ENCODE peak calls at places on chromosomes 6 and 20, in six cellular contexts. X is nephron progenitor cell, A is left lung, C is endothelial cell, Z is left ventricle myocardium inferior, P is epithelial cell of esophagus. M is an unnamed sample.

GRCh38 chr6:70841115-70841514 is 115.7 kb downstream of the B3GAT2 start:
- DNase-seq in X (no peak), A (no peak), C (no peak), Z (no peak), P (no peak), M (no peak)

GRCh38 chr20:19621072-19621471 is 137.0 kb upstream of the RIN2 start:
- DNase-seq in X (no peak), A (no peak), C (no peak), Z (no peak), P (peak), M (no peak)

GRCh38 chr6:51015394-51015793 is 196.7 kb downstream of the TFAP2B start:
- DNase-seq in X (no peak), A (no peak), C (no peak), Z (no peak), P (no peak), M (no peak)

GRCh38 chr6:141956046-141956761 is 176.5 kb upstream of the GJE1 start:
- DNase-seq in X (no peak), A (no peak), C (no peak), Z (no peak), P (peak), M (no peak)

GRCh38 chr6:37019065-37019450 is 13.6 kb downstream of the FGD2 start:
- DNase-seq in X (no peak), A (no peak), C (no peak), Z (no peak), P (peak), M (no peak)

GRCh38 chr6:139370047-139370706 is 4.3 kb downstream of the CITED2 start:
- DNase-seq in X (peak), A (no peak), C (no peak), Z (no peak), P (no peak), M (no peak)

GRCh38 chr20:51578145-51578459 is 35.6 kb upstream of the NFATC2 start:
- DNase-seq in X (no peak), A (no peak), C (no peak), Z (no peak), P (no peak), M (no peak)

GRCh38 chr6:97025088-97025487 is 100.6 kb downstream of the KLHL32 start:
- DNase-seq in X (no peak), A (no peak), C (no peak), Z (no peak), P (no peak), M (no peak)

GRCh38 chr6:149410557-149410956 is 10.5 kb downstream of the SUMO4 start:
- DNase-seq in X (no peak), A (no peak), C (no peak), Z (no peak), P (no peak), M (no peak)

GRCh38 chr20:50219520-50220086 is 29.0 kb downstream of the CEBPB start:
- DNase-seq in X (no peak), A (no peak), C (no peak), Z (no peak), P (no peak), M (no peak)

GRCh38 chr20:58470336-58470978 is 44.7 kb downstream of the APCDD1L start:
- DNase-seq in X (no peak), A (no peak), C (no peak), Z (no peak), P (no peak), M (no peak)

GRCh38 chr20:50980851-50981713 is 22.5 kb downstream of the MOCS3 start:
- DNase-seq in X (peak), A (peak), C (peak), Z (no peak), P (peak), M (peak)

GRCh38 chr6:51842487-51843469 is 244.6 kb downstream of the PKHD1 start:
- DNase-seq in X (peak), A (no peak), C (no peak), Z (no peak), P (no peak), M (no peak)

GRCh38 chr6:131519670-131520436 is 53.2 kb upstream of the ARG1 start:
- DNase-seq in X (peak), A (no peak), C (peak), Z (no peak), P (peak), M (no peak)

GRCh38 chr6:169250660-169251059 is 3.0 kb downstream of the THBS2 start:
- DNase-seq in X (no peak), A (no peak), C (no peak), Z (no peak), P (peak), M (no peak)

GRCh38 chr6:34839696-34840352 is 47.9 kb downstream of the BLTP3A start:
- DNase-seq in X (no peak), A (no peak), C (no peak), Z (no peak), P (no peak), M (no peak)

GRCh38 chr6:94510877-94511276 is 1066.5 kb upstream of the MANEA start:
- DNase-seq in X (no peak), A (no peak), C (no peak), Z (no peak), P (no peak), M (no peak)

GRCh38 chr6:20919677-20920385 is 385.6 kb downstream of the CDKAL1 start:
- DNase-seq in X (no peak), A (no peak), C (no peak), Z (no peak), P (peak), M (no peak)

GRCh38 chr6:170037541-170038250 is 253.2 kb downstream of the DLL1 start:
- DNase-seq in X (no peak), A (peak), C (no peak), Z (no peak), P (no peak), M (no peak)

GRCh38 chr20:51354191-51354768 is 188.2 kb downstream of the NFATC2 start:
- DNase-seq in X (no peak), A (no peak), C (no peak), Z (no peak), P (no peak), M (no peak)

GRCh38 chr6:22636450-22636849 is 67.1 kb downstream of the HDGFL1 start:
- DNase-seq in X (no peak), A (no peak), C (no peak), Z (no peak), P (no peak), M (no peak)

GRCh38 chr20:2822073-2822472 is 5.9 kb downstream of the TMEM239 start:
- DNase-seq in X (no peak), A (no peak), C (no peak), Z (no peak), P (no peak), M (no peak)

GRCh38 chr6:138588805-138589434 is 89.6 kb upstream of the NHSL1 start:
- DNase-seq in X (peak), A (no peak), C (peak), Z (peak), P (peak), M (no peak)

GRCh38 chr20:40144581-40144980 is 544.5 kb downstream of the MAFB start:
- DNase-seq in X (no peak), A (no peak), C (no peak), Z (no peak), P (no peak), M (no peak)

GRCh38 chr6:122372647-122373046 is 26.8 kb upstream of the HSF2 start:
- DNase-seq in X (no peak), A (no peak), C (no peak), Z (no peak), P (no peak), M (no peak)

GRCh38 chr6:41429506-41430504 is 94.4 kb downstream of the NCR2 start:
- DNase-seq in X (no peak), A (no peak), C (no peak), Z (no peak), P (no peak), M (no peak)

GRCh38 chr20:35972445-35972844 is 4.1 kb downstream of the CNBD2 start:
- DNase-seq in X (no peak), A (no peak), C (no peak), Z (no peak), P (no peak), M (no peak)

GRCh38 chr6:37149750-37150149 is 20.2 kb upstream of the PIM1 start:
- DNase-seq in X (no peak), A (no peak), C (no peak), Z (no peak), P (no peak), M (no peak)

GRCh38 chr20:24821391-24821790 is 127.7 kb upstream of the CST7 start:
- DNase-seq in X (no peak), A (no peak), C (no peak), Z (no peak), P (no peak), M (no peak)

GRCh38 chr6:29510202-29510601 is 22.4 kb upstream of the MAS1L start:
- DNase-seq in X (no peak), A (no peak), C (no peak), Z (no peak), P (no peak), M (no peak)

GRCh38 chr6:20413826-20414225 is 12.1 kb downstream of the E2F3 start:
- DNase-seq in X (no peak), A (no peak), C (no peak), Z (no peak), P (no peak), M (no peak)

GRCh38 chr6:24902782-24903181 is 33.0 kb downstream of the RIPOR2 start:
- DNase-seq in X (no peak), A (no peak), C (no peak), Z (no peak), P (peak), M (no peak)
- TF ChIP-seq CTCF in X (no peak), A (no peak), C (no peak), Z (no peak), P (no peak), M (no peak)

GRCh38 chr20:46240065-46240464 is 68.2 kb downstream of the CDH22 start:
- DNase-seq in X (no peak), A (no peak), C (no peak), Z (no peak), P (no peak), M (no peak)

GRCh38 chr20:46240881-46241280 is 67.4 kb downstream of the CDH22 start:
- DNase-seq in X (no peak), A (no peak), C (no peak), Z (no peak), P (no peak), M (no peak)

GRCh38 chr20:46246527-46246926 is 61.8 kb downstream of the CDH22 start:
- DNase-seq in X (peak), A (no peak), C (no peak), Z (no peak), P (no peak), M (no peak)

GRCh38 chr20:46243707-46244628 is 64.3 kb downstream of the CDH22 start:
- DNase-seq in X (no peak), A (no peak), C (no peak), Z (no peak), P (peak), M (no peak)

DNA sequence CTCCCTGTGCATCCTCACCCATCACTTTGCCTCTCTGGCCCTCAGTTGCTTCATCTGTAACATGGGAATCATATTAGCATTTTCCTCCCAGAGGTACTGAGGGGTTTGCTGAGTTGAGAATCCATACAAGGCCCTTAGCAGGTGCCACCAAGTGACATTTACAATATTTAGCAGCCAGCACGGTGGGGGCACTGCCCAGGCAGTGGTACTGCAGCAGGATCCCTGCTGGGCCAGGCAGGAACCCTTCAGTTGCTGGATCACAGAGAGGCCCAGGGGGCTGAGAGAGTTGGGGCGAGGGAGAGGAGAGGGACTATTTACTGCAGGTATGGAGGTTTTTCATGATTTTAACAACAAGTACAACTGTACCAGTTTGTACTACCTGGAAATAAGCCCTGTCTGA is 65.9 kb downstream of the CDH22 start:
- DNase-seq in X (no peak), A (no peak), C (no peak), Z (no peak), P (no peak), M (no peak)
- TF ChIP-seq CTCF in X (no peak), A (no peak), C (no peak), Z (no peak), P (no peak), M (no peak)

GRCh38 chr6:156687875-156688549 is 89.2 kb upstream of the ARID1B start:
- DNase-seq in X (peak), A (peak), C (peak), Z (no peak), P (peak), M (no peak)

GRCh38 chr6:156689656-156690055 is 87.5 kb upstream of the ARID1B start:
- DNase-seq in X (no peak), A (no peak), C (no peak), Z (no peak), P (no peak), M (no peak)

GRCh38 chr6:156686429-156686939 is 90.7 kb upstream of the ARID1B start:
- DNase-seq in X (peak), A (no peak), C (peak), Z (no peak), P (peak), M (no peak)

GRCh38 chr6:156685823-156686428 is 91.3 kb upstream of the ARID1B start:
- DNase-seq in X (no peak), A (no peak), C (no peak), Z (no peak), P (no peak), M (no peak)

DNA sequence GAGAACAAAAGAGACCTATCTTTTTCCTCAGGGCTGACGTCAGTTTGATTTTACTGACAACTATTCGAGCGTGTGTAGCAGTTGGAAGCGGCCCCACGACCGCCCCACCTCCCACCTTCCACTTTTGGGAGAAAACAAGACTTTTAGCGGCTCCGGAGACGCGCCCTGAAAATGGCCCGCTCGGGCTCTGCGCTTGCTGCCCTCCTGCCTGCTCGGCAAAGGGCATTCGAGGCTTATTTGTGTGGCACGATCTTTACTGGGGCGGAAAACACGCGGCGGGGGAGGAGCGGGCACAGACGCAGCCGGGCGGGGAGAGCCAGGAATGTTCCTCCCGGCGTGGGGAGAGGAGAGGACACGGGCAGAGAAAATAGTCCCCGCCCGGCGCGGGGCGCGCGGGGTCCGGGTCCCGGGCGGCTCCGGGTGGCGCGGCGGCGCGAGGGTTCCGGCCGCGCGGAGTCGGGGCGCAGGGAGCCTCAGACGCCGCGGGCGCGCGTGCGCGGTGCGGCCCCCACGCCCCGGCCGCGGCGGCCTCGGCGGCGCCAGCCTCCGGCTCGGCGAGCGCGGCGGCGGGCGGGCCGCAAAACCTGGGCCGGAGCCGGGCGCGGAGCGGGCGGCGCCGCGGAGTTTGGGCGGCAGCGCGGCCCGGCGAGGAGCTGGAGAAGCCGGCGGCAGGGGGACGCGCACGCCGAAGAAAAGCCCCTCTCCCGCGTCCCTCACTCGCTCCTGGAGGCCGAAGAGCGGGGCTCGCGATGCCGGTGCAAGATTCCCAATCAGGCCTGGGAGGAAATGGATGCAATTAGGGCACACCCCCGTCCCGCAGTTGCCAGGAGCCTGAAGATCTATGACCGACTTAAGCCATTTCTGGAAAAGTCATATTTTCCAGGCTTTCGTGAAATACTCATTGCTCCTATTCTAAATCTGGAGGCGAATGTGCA is 90.0 kb upstream of the ARID1B start:
- DNase-seq in X (peak), A (peak), C (peak), Z (peak), P (peak), M (peak)
- TF ChIP-seq CTCF in X (no peak), A (no peak), C (no peak), Z (no peak), P (no peak), M (no peak)

GRCh38 chr6:87941556-87942358 is 105.9 kb upstream of the SPACA1 start:
- DNase-seq in X (no peak), A (no peak), C (no peak), Z (no peak), P (peak), M (no peak)

GRCh38 chr6:87943191-87943590 is 104.5 kb upstream of the SPACA1 start:
- DNase-seq in X (no peak), A (no peak), C (no peak), Z (no peak), P (no peak), M (no peak)

GRCh38 chr6:87945966-87946365 is 101.7 kb upstream of the SPACA1 start:
- DNase-seq in X (no peak), A (no peak), C (no peak), Z (no peak), P (peak), M (no peak)

GRCh38 chr6:87945181-87945580 is 102.5 kb upstream of the SPACA1 start:
- DNase-seq in X (peak), A (no peak), C (no peak), Z (no peak), P (peak), M (no peak)

GRCh38 chr6:87944541-87944954 is 103.1 kb upstream of the SPACA1 start:
- DNase-seq in X (peak), A (peak), C (no peak), Z (peak), P (peak), M (no peak)
- TF ChIP-seq CTCF in X (no peak), A (no peak), C (no peak), Z (peak), P (peak), M (no peak)

DNA sequence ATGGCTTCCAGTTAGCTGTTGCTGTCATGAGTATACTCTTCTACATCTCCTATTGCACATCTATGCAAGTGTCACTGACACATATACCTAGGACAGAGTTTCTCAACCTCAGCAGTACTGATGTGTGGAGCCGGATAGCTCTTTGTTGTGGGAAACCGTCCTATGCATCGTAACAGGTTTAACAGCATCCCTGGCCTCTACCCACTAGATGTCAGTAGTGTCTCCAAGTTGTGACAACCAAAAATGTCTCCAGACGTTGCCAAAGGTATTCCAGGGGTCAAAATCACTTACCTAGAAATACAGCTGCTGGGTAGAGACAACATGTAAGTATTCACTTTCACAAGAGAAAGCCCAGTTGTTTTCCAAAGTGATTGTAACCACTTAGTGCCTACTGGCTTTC is 637.6 kb downstream of the RNF144B start:
- DNase-seq in X (peak), A (no peak), C (peak), Z (no peak), P (peak), M (no peak)
- TF ChIP-seq CTCF in X (peak), A (peak), C (peak), Z (peak), P (peak), M (no peak)

GRCh38 chr6:39370021-39370420 is 47.5 kb upstream of the KCNK16 start:
- DNase-seq in X (no peak), A (no peak), C (no peak), Z (no peak), P (no peak), M (no peak)
- TF ChIP-seq CTCF in X (no peak), A (no peak), C (no peak), Z (peak), P (no peak), M (no peak)

GRCh38 chr20:43209831-43210230 is 20.1 kb upstream of the PTPRT start:
- DNase-seq in X (no peak), A (no peak), C (no peak), Z (no peak), P (no peak), M (no peak)

GRCh38 chr20:43205699-43206098 is 16.0 kb upstream of the PTPRT start:
- DNase-seq in X (no peak), A (no peak), C (no peak), Z (no peak), P (no peak), M (no peak)
- TF ChIP-seq CTCF in X (no peak), A (no peak), C (no peak), Z (no peak), P (no peak), M (no peak)

DNA sequence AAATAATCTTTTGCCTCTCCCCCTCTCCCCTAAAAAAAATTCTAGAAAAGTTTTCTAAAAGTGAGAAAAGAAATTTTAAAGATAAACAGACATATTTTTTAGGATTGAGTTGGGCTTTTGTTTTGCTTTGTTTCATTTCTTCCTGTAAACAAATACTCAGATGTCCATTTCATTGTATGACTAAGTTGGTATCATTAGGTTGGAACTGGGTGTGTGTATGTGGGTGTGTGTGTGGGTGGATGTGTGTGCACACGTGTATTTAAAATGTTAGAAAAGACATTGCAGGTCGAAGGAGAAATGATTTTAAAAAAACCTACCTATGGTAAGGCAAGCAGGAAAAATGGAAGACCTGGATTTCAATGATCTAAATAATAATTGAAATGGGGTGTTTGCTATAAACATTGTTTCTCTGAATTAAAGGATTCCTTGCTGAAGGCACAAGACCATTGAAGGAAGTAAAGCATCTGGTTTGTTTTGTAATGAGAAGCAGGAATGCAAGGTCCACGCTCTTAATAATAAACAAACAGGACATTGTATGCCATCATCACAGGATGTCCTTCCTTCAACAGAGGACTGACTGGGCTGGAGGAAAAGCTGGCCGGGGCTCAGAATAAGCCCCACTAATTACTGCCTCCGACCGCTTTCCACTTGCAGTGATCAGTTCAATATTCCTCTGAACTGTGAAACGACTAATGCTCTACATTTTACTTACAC is 1.0 kb upstream of the PRDM1 start:
- DNase-seq in X (no peak), A (no peak), C (peak), Z (no peak), P (peak), M (no peak)
- TF ChIP-seq CTCF in X (no peak), A (no peak), C (peak), Z (no peak), P (no peak), M (no peak)

M was measured in activated B cell treated with CpG ODN at 0.5 μM for 24 hours.